ENCODE peak calls at places on chromosome 20, in four cellular contexts. C is astrocyte of the spinal cord, N is NCI-H82, Y is NCI-H748 treated with DMSO at 0.1 percent for 48 hours. R is an unnamed sample.

GRCh38 chr20:50575869-50576720 is 65.9 kb downstream of the PTPN1 start:
- DNase-seq in C (peak), N (peak), Y (no peak), R (peak)

GRCh38 chr20:9218412-9219001 is 149.6 kb downstream of the PLCB4 start:
- DNase-seq in C (peak), N (no peak), Y (no peak), R (peak)

GRCh38 chr20:57680131-57680716 is 29.6 kb downstream of the PMEPA1 start:
- DNase-seq in C (no peak), N (peak), Y (no peak), R (peak)

GRCh38 chr20:35697696-35698297 is 1.4 kb downstream of the NFS1 start:
- DNase-seq in C (no peak), N (no peak), Y (no peak), R (no peak)

GRCh38 chr20:11111191-11111590 is 437.4 kb upstream of the JAG1 start:
- DNase-seq in C (no peak), N (no peak), Y (no peak), R (no peak)

GRCh38 chr20:64216036-64216435 is 39.5 kb upstream of the PCMTD2 start:
- DNase-seq in C (no peak), N (no peak), Y (no peak), R (peak)

GRCh38 chr20:32285082-32285620 is 7.7 kb downstream of the KIF3B start:
- DNase-seq in C (no peak), N (no peak), Y (no peak), R (no peak)

GRCh38 chr20:50094522-50094921 is 18.4 kb downstream of the UBE2V1 start:
- DNase-seq in C (no peak), N (no peak), Y (no peak), R (no peak)

GRCh38 chr20:57408536-57409233 is 17.5 kb downstream of the RBM38 start:
- DNase-seq in C (no peak), N (no peak), Y (no peak), R (no peak)

GRCh38 chr20:13401596-13401995 is 180.5 kb downstream of the ISM1 start:
- DNase-seq in C (no peak), N (no peak), Y (no peak), R (no peak)

GRCh38 chr20:24382330-24382729 is 87.1 kb upstream of the SYNDIG1 start:
- DNase-seq in C (no peak), N (peak), Y (no peak), R (no peak)

GRCh38 chr20:9140172-9140760 is 71.4 kb downstream of the PLCB4 start:
- DNase-seq in C (no peak), N (no peak), Y (no peak), R (no peak)

GRCh38 chr20:36830791-36831691 is 44.9 kb upstream of the TLDC2 start:
- DNase-seq in C (no peak), N (no peak), Y (no peak), R (no peak)

GRCh38 chr20:16308754-16309153 is 264.5 kb downstream of the KIF16B start:
- DNase-seq in C (no peak), N (no peak), Y (no peak), R (no peak)

GRCh38 chr20:3166913-3167342 is 6.4 kb downstream of the LZTS3 start:
- DNase-seq in C (no peak), N (no peak), Y (no peak), R (no peak)

GRCh38 chr20:63747622-63748355 is 8.2 kb downstream of the SLC2A4RG start:
- DNase-seq in C (no peak), N (no peak), Y (no peak), R (no peak)

GRCh38 chr20:33647603-33648395 is 14.3 kb upstream of the C20orf144 start:
- DNase-seq in C (peak), N (no peak), Y (no peak), R (no peak)

GRCh38 chr20:61872371-61872900 is 193.2 kb downstream of the TAF4 start:
- DNase-seq in C (no peak), N (no peak), Y (no peak), R (no peak)

GRCh38 chr20:51784299-51784698 is 16.1 kb upstream of the ATP9A start:
- DNase-seq in C (no peak), N (no peak), Y (no peak), R (no peak)

GRCh38 chr20:35742741-35743523 is 872 bp upstream of the RBM39 start:
- DNase-seq in C (peak), N (peak), Y (peak), R (peak)

GRCh38 chr20:63530788-63531160 is 6.4 kb downstream of the PTK6 start:
- DNase-seq in C (no peak), N (no peak), Y (no peak), R (no peak)

GRCh38 chr20:13831476-13831875 is 46.6 kb downstream of the NDUFAF5 start:
- DNase-seq in C (no peak), N (no peak), Y (no peak), R (no peak)

GRCh38 chr20:47352332-47353223 is 3.9 kb downstream of the ZMYND8 start:
- DNase-seq in C (peak), N (peak), Y (peak), R (peak)

GRCh38 chr20:25248501-25249172 is 752 bp downstream of the PYGB start:
- DNase-seq in C (peak), N (peak), Y (peak), R (peak)

GRCh38 chr20:46915580-46916243 is 21.1 kb downstream of the EYA2 start:
- DNase-seq in C (no peak), N (no peak), Y (no peak), R (no peak)

GRCh38 chr20:50982372-50982771 is 23.8 kb downstream of the MOCS3 start:
- DNase-seq in C (peak), N (no peak), Y (peak), R (peak)

GRCh38 chr20:58963060-58963584 is 17.9 kb upstream of the NELFCD start:
- DNase-seq in C (no peak), N (no peak), Y (no peak), R (no peak)

GRCh38 chr20:9886227-9886626 is 47.4 kb upstream of the PAK5 start:
- DNase-seq in C (no peak), N (no peak), Y (no peak), R (no peak)

R was measured in NCI-H69.